ENCODE peak calls at places on chromosomes 12 and 14, in four cellular contexts. One of them, this sample, is unnamed.

GRCh38 chr12:25264862-25265261 is 14.1 kb upstream of the KRAS start:
- DNase-seq in endodermal cell: no peak
- DNase-seq in T-helper 17 cell: no peak
- DNase-seq in GM23338: peak
- DNase-seq in this sample: no peak

GRCh38 chr12:131827961-131828534 is at the start of gene MMP17:
- DNase-seq in T-helper 17 cell: peak
- DNase-seq in GM23338: peak
- DNase-seq in endodermal cell: peak
- DNase-seq in this sample: peak

GRCh38 chr12:131118366-131118765 is 164.7 kb downstream of the ADGRD1 start:
- DNase-seq in GM23338: no peak
- DNase-seq in endodermal cell: peak
- DNase-seq in T-helper 17 cell: no peak
- DNase-seq in this sample: no peak

GRCh38 chr12:46386360-46386867 is 13.8 kb upstream of the SLC38A2 start:
- DNase-seq in GM23338: no peak
- DNase-seq in endodermal cell: no peak
- DNase-seq in T-helper 17 cell: no peak
- DNase-seq in this sample: no peak

GRCh38 chr14:65019944-65020566 is 33.4 kb downstream of the FNTB start:
- DNase-seq in GM23338: peak
- DNase-seq in endodermal cell: peak
- DNase-seq in T-helper 17 cell: no peak
- DNase-seq in this sample: peak

GRCh38 chr12:49323524-49324097 is 556 bp downstream of the TROAP start:
- DNase-seq in GM23338: no peak
- DNase-seq in T-helper 17 cell: no peak
- DNase-seq in endodermal cell: no peak
- DNase-seq in this sample: no peak

GRCh38 chr12:51980051-51980808 is 26.5 kb upstream of the TAMALIN start:
- DNase-seq in T-helper 17 cell: peak
- DNase-seq in endodermal cell: peak
- DNase-seq in GM23338: peak
- DNase-seq in this sample: peak

GRCh38 chr12:45975506-45975905 is 14.9 kb downstream of the SCAF11 start:
- DNase-seq in GM23338: no peak
- DNase-seq in T-helper 17 cell: no peak
- DNase-seq in endodermal cell: no peak
- DNase-seq in this sample: no peak

GRCh38 chr14:33704486-33704885 is 246.4 kb downstream of the EGLN3 start:
- DNase-seq in T-helper 17 cell: no peak
- DNase-seq in endodermal cell: no peak
- DNase-seq in GM23338: no peak
- DNase-seq in this sample: no peak

GRCh38 chr14:97779140-97779539 is 982.0 kb downstream of the VRK1 start:
- DNase-seq in T-helper 17 cell: no peak
- DNase-seq in endodermal cell: no peak
- DNase-seq in GM23338: no peak
- DNase-seq in this sample: no peak

GRCh38 chr12:104213952-104214351 is 1.6 kb upstream of the TXNRD1 start:
- DNase-seq in GM23338: no peak
- DNase-seq in endodermal cell: no peak
- DNase-seq in T-helper 17 cell: no peak
- DNase-seq in this sample: peak

GRCh38 chr14:103333754-103334643 is at the start of gene EIF5:
- DNase-seq in GM23338: peak
- DNase-seq in T-helper 17 cell: peak
- DNase-seq in endodermal cell: peak
- DNase-seq in this sample: peak